ENCODE peak calls at places on chromosome 20, in seven cellular contexts. One of them, this sample, is unnamed.

GRCh38 chr20:35515341-35515740 is 14.1 kb downstream of the C20orf173 start:
- DNase-seq in Peyer's patch: no peak
- DNase-seq in dorsolateral prefrontal cortex: no peak
- DNase-seq in mesendoderm: no peak
- DNase-seq in SK-N-SH: no peak
- DNase-seq in heart left ventricle: no peak
- DNase-seq in PC-3: no peak
- DNase-seq in this sample: no peak

GRCh38 chr20:33791021-33791420 is 20.1 kb upstream of the CHMP4B start:
- DNase-seq in dorsolateral prefrontal cortex: no peak
- DNase-seq in mesendoderm: no peak
- DNase-seq in heart left ventricle: no peak
- DNase-seq in PC-3: no peak
- DNase-seq in SK-N-SH: no peak
- DNase-seq in Peyer's patch: no peak
- DNase-seq in this sample: no peak

GRCh38 chr20:52937701-52938100 is 34.5 kb upstream of the TSHZ2 start:
- DNase-seq in Peyer's patch: no peak
- DNase-seq in mesendoderm: peak; percentile 60
- DNase-seq in heart left ventricle: no peak
- DNase-seq in dorsolateral prefrontal cortex: no peak
- DNase-seq in PC-3: no peak
- DNase-seq in SK-N-SH: no peak
- DNase-seq in this sample: no peak

GRCh38 chr20:44414808-44415207 is 59.3 kb downstream of the HNF4A start:
- DNase-seq in mesendoderm: no peak
- DNase-seq in PC-3: no peak
- DNase-seq in heart left ventricle: peak; percentile 2
- DNase-seq in dorsolateral prefrontal cortex: no peak
- DNase-seq in SK-N-SH: no peak
- DNase-seq in Peyer's patch: no peak
- DNase-seq in this sample: no peak

GRCh38 chr20:52965380-52965779 is 6.8 kb upstream of the TSHZ2 start:
- DNase-seq in heart left ventricle: no peak
- DNase-seq in PC-3: no peak
- DNase-seq in Peyer's patch: no peak
- DNase-seq in mesendoderm: no peak
- DNase-seq in dorsolateral prefrontal cortex: no peak
- DNase-seq in SK-N-SH: no peak
- DNase-seq in this sample: no peak

GRCh38 chr20:19138758-19139157 is 73.7 kb upstream of the SLC24A3 start:
- DNase-seq in Peyer's patch: no peak
- DNase-seq in dorsolateral prefrontal cortex: no peak
- DNase-seq in mesendoderm: no peak
- DNase-seq in SK-N-SH: no peak
- DNase-seq in heart left ventricle: no peak
- DNase-seq in PC-3: no peak
- DNase-seq in this sample: no peak

GRCh38 chr20:47727170-47727880 is 58.0 kb downstream of the SULF2 start:
- DNase-seq in heart left ventricle: peak; percentile 75
- DNase-seq in mesendoderm: no peak
- DNase-seq in PC-3: no peak
- DNase-seq in SK-N-SH: no peak
- DNase-seq in Peyer's patch: no peak
- DNase-seq in dorsolateral prefrontal cortex: no peak
- DNase-seq in this sample: peak; percentile 74

GRCh38 chr20:31485450-31486339 is 10.6 kb downstream of the REM1 start:
- DNase-seq in Peyer's patch: peak; percentile 59
- DNase-seq in PC-3: no peak
- DNase-seq in mesendoderm: no peak
- DNase-seq in dorsolateral prefrontal cortex: no peak
- DNase-seq in SK-N-SH: peak; percentile 61
- DNase-seq in heart left ventricle: peak; percentile 83
- DNase-seq in this sample: peak; percentile 90

GRCh38 chr20:32333181-32333987 is 24.7 kb upstream of the ASXL1 start:
- DNase-seq in Peyer's patch: no peak
- DNase-seq in dorsolateral prefrontal cortex: no peak
- DNase-seq in mesendoderm: no peak
- DNase-seq in PC-3: no peak
- DNase-seq in heart left ventricle: no peak
- DNase-seq in SK-N-SH: no peak
- DNase-seq in this sample: no peak

GRCh38 chr20:13101701-13102100 is 92.9 kb downstream of the SPTLC3 start:
- DNase-seq in mesendoderm: no peak
- DNase-seq in dorsolateral prefrontal cortex: no peak
- DNase-seq in PC-3: no peak
- DNase-seq in heart left ventricle: no peak
- DNase-seq in SK-N-SH: no peak
- DNase-seq in Peyer's patch: no peak
- DNase-seq in this sample: no peak

GRCh38 chr20:36591854-36592641 is 13.5 kb upstream of the RAB5IF start:
- DNase-seq in dorsolateral prefrontal cortex: no peak
- DNase-seq in heart left ventricle: no peak
- DNase-seq in mesendoderm: peak; percentile 92
- DNase-seq in SK-N-SH: peak; percentile 46
- DNase-seq in Peyer's patch: no peak
- DNase-seq in PC-3: peak; percentile 38
- DNase-seq in this sample: no peak

GRCh38 chr20:54026300-54027064 is 43.9 kb downstream of the BCAS1 start:
- DNase-seq in dorsolateral prefrontal cortex: no peak
- DNase-seq in mesendoderm: no peak
- DNase-seq in Peyer's patch: no peak
- DNase-seq in heart left ventricle: no peak
- DNase-seq in PC-3: no peak
- DNase-seq in SK-N-SH: no peak
- DNase-seq in this sample: no peak

GRCh38 chr20:46683939-46684750 is 5.1 kb downstream of the TP53RK start:
- DNase-seq in PC-3: no peak
- DNase-seq in heart left ventricle: no peak
- DNase-seq in SK-N-SH: no peak
- DNase-seq in Peyer's patch: no peak
- DNase-seq in mesendoderm: peak; percentile 93
- DNase-seq in dorsolateral prefrontal cortex: no peak
- DNase-seq in this sample: peak; percentile 72

GRCh38 chr20:24411003-24411402 is 58.4 kb upstream of the SYNDIG1 start:
- DNase-seq in SK-N-SH: no peak
- DNase-seq in PC-3: no peak
- DNase-seq in mesendoderm: no peak
- DNase-seq in Peyer's patch: no peak
- DNase-seq in dorsolateral prefrontal cortex: no peak
- DNase-seq in heart left ventricle: no peak
- DNase-seq in this sample: no peak

GRCh38 chr20:23269954-23270353 is 80.6 kb upstream of the NXT1 start:
- DNase-seq in SK-N-SH: no peak
- DNase-seq in heart left ventricle: no peak
- DNase-seq in Peyer's patch: no peak
- DNase-seq in mesendoderm: peak; percentile 83
- DNase-seq in PC-3: no peak
- DNase-seq in dorsolateral prefrontal cortex: no peak
- DNase-seq in this sample: no peak

GRCh38 chr20:21515300-21516179 is 1.7 kb upstream of the NKX2-2 start:
- DNase-seq in SK-N-SH: peak; percentile 36
- DNase-seq in dorsolateral prefrontal cortex: no peak
- DNase-seq in Peyer's patch: no peak
- DNase-seq in PC-3: no peak
- DNase-seq in mesendoderm: peak; percentile 72
- DNase-seq in heart left ventricle: no peak
- DNase-seq in this sample: no peak
- H3K27me3 ChIP-seq in SK-N-SH: peaks cover 94% of the 10 kb centered on the region
- H3K27me3 ChIP-seq in dorsolateral prefrontal cortex: peaks cover 89% of the 10 kb centered on the region
- H3K27me3 ChIP-seq in Peyer's patch: peaks cover 70% of the 10 kb centered on the region
- H3K27me3 ChIP-seq in PC-3: peaks cover 91% of the 10 kb centered on the region
- H3K27me3 ChIP-seq in mesendoderm: peaks cover 71% of the 10 kb centered on the region
- H3K27me3 ChIP-seq in heart left ventricle: peaks cover 96% of the 10 kb centered on the region
- H3K27me3 ChIP-seq in this sample: peaks cover 75% of the 10 kb centered on the region

GRCh38 chr20:57587278-57587988 is 26.5 kb downstream of the PCK1 start:
- DNase-seq in Peyer's patch: peak; percentile 43
- DNase-seq in dorsolateral prefrontal cortex: no peak
- DNase-seq in SK-N-SH: no peak
- DNase-seq in PC-3: no peak
- DNase-seq in mesendoderm: no peak
- DNase-seq in heart left ventricle: no peak
- DNase-seq in this sample: no peak

GRCh38 chr20:57585466-57586213 is 24.7 kb downstream of the PCK1 start:
- DNase-seq in mesendoderm: no peak
- DNase-seq in dorsolateral prefrontal cortex: no peak
- DNase-seq in heart left ventricle: no peak
- DNase-seq in PC-3: no peak
- DNase-seq in SK-N-SH: no peak
- DNase-seq in Peyer's patch: peak; percentile 18
- DNase-seq in this sample: no peak

GRCh38 chr20:57586370-57586793 is 25.5 kb downstream of the PCK1 start:
- DNase-seq in SK-N-SH: no peak
- DNase-seq in mesendoderm: no peak
- DNase-seq in Peyer's patch: peak; percentile 89
- DNase-seq in dorsolateral prefrontal cortex: no peak
- DNase-seq in heart left ventricle: no peak
- DNase-seq in PC-3: no peak
- DNase-seq in this sample: peak; percentile 73

GRCh38 chr20:57587989-57588377 is 27.1 kb downstream of the PCK1 start:
- DNase-seq in heart left ventricle: no peak
- DNase-seq in mesendoderm: no peak
- DNase-seq in dorsolateral prefrontal cortex: no peak
- DNase-seq in SK-N-SH: no peak
- DNase-seq in PC-3: no peak
- DNase-seq in Peyer's patch: no peak
- DNase-seq in this sample: no peak

DNA sequence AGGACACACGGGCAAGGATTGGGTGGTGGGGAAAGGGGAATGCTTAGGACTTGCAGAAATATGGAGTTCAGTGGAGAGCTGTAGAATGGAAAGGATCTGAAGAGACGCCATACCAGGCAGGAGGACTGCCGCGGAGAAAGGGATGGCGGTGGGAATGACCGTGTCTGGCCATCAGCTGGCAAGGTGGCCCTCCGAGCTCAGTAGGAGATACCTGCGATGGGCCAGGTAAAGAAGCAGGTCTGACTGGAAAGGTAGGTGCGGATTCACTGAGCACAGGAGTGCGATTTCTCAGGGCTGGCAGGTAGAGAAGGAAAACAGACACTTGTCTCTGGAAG is 26.0 kb downstream of the PCK1 start:
- DNase-seq in Peyer's patch: peak; percentile 32
- DNase-seq in dorsolateral prefrontal cortex: no peak
- DNase-seq in mesendoderm: no peak
- DNase-seq in SK-N-SH: no peak
- DNase-seq in PC-3: no peak
- DNase-seq in heart left ventricle: no peak
- DNase-seq in this sample: no peak
- H3K27me3 ChIP-seq in Peyer's patch: no peaks in the 10 kb centered on the region
- H3K27me3 ChIP-seq in dorsolateral prefrontal cortex: peaks cover 37% of the 10 kb centered on the region
- H3K27me3 ChIP-seq in mesendoderm: no peaks in the 10 kb centered on the region
- H3K27me3 ChIP-seq in SK-N-SH: peaks cover 7% of the 10 kb centered on the region
- H3K27me3 ChIP-seq in PC-3: peaks cover 30% of the 10 kb centered on the region
- H3K27me3 ChIP-seq in heart left ventricle: no peaks in the 10 kb centered on the region
- H3K27me3 ChIP-seq in this sample: no peaks in the 10 kb centered on the region

GRCh38 chr20:62907377-62908317 is 18.7 kb downstream of the DIDO1 start:
- DNase-seq in PC-3: no peak
- DNase-seq in SK-N-SH: peak; percentile 83
- DNase-seq in dorsolateral prefrontal cortex: no peak
- DNase-seq in Peyer's patch: no peak
- DNase-seq in mesendoderm: peak; percentile 42
- DNase-seq in heart left ventricle: no peak
- DNase-seq in this sample: no peak
- H3K27me3 ChIP-seq in PC-3: no peaks in the 10 kb centered on the region
- H3K27me3 ChIP-seq in SK-N-SH: no peaks in the 10 kb centered on the region
- H3K27me3 ChIP-seq in dorsolateral prefrontal cortex: no peaks in the 10 kb centered on the region
- H3K27me3 ChIP-seq in Peyer's patch: no peaks in the 10 kb centered on the region
- H3K27me3 ChIP-seq in mesendoderm: no peaks in the 10 kb centered on the region
- H3K27me3 ChIP-seq in heart left ventricle: no peaks in the 10 kb centered on the region
- H3K27me3 ChIP-seq in this sample: no peaks in the 10 kb centered on the region

GRCh38 chr20:59326188-59326587 is 25.8 kb downstream of the EDN3 start:
- DNase-seq in heart left ventricle: no peak
- DNase-seq in dorsolateral prefrontal cortex: no peak
- DNase-seq in Peyer's patch: no peak
- DNase-seq in PC-3: no peak
- DNase-seq in SK-N-SH: no peak
- DNase-seq in mesendoderm: no peak
- DNase-seq in this sample: no peak
- H3K27me3 ChIP-seq in heart left ventricle: no peaks in the 10 kb centered on the region
- H3K27me3 ChIP-seq in dorsolateral prefrontal cortex: peaks cover 4% of the 10 kb centered on the region
- H3K27me3 ChIP-seq in Peyer's patch: no peaks in the 10 kb centered on the region
- H3K27me3 ChIP-seq in PC-3: peaks cover 94% of the 10 kb centered on the region
- H3K27me3 ChIP-seq in SK-N-SH: no peaks in the 10 kb centered on the region
- H3K27me3 ChIP-seq in mesendoderm: no peaks in the 10 kb centered on the region
- H3K27me3 ChIP-seq in this sample: no peaks in the 10 kb centered on the region

DNA sequence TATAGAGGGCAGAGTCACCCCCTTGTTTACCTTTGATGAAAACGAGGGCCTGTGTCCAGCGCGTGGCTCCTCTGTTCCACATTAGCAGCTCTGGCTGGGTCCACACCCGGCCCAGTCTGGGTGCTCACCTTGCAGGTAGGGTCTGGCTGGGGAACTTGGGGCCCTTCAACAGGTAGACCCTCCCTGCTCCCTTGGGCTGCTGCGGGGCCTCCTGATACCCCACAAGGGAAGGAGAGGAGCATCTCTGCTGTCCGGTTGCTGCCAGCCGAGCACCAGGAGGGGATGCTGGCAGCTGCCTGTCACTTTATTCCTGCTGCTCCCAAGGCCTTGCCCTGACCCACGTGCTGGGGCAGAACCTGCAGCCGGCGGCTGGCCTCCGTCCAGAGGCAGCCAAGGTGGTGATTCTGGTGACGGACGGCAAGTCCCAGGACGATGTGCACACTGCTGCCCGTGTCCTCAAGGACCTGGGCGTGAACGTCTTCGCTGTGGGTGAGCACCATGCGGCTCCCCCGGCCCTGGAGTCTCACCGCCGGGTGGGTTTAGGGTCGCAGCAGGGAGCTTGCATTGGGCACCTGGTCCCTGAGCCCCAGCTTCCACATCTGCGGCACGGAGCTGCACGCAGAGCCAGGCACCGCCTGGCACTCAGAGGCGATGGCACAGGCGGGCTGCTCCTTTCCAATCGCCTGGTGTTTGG is 15.4 kb downstream of the COL20A1 start:
- DNase-seq in mesendoderm: no peak
- DNase-seq in PC-3: no peak
- DNase-seq in heart left ventricle: peak; percentile 44
- DNase-seq in dorsolateral prefrontal cortex: no peak
- DNase-seq in Peyer's patch: no peak
- DNase-seq in SK-N-SH: no peak
- DNase-seq in this sample: no peak
- H3K27me3 ChIP-seq in mesendoderm: no peaks in the 10 kb centered on the region
- H3K27me3 ChIP-seq in PC-3: peaks cover 16% of the 10 kb centered on the region
- H3K27me3 ChIP-seq in heart left ventricle: peaks cover 25% of the 10 kb centered on the region
- H3K27me3 ChIP-seq in dorsolateral prefrontal cortex: peaks cover 32% of the 10 kb centered on the region
- H3K27me3 ChIP-seq in Peyer's patch: no peaks in the 10 kb centered on the region
- H3K27me3 ChIP-seq in SK-N-SH: no peaks in the 10 kb centered on the region
- H3K27me3 ChIP-seq in this sample: peaks cover 42% of the 10 kb centered on the region